ENCODE peak calls at places on chromosome 6, in four cellular contexts. R, S, L and V are unnamed samples.

GRCh38 chr6:136549359-136550044 is 720 bp downstream of the MAP7 start:
- DNase-seq in L (no peak), S (peak), R (no peak), V (no peak)

GRCh38 chr6:148064406-148065134 is 278.1 kb upstream of the SASH1 start:
- DNase-seq in L (no peak), R (no peak), S (no peak), V (no peak)

GRCh38 chr6:47603995-47604394 is 94.4 kb upstream of the ADGRF4 start:
- DNase-seq in L (no peak), S (no peak), R (no peak), V (no peak)

GRCh38 chr6:24899647-24900325 is 36.0 kb downstream of the RIPOR2 start:
- DNase-seq in R (no peak), L (no peak), S (no peak), V (no peak)

GRCh38 chr6:17863971-17864754 is 123.3 kb downstream of the KIF13A start:
- DNase-seq in R (peak), L (no peak), S (no peak), V (peak)

GRCh38 chr6:79874531-79875132 is 72.7 kb downstream of the ELOVL4 start:
- DNase-seq in S (no peak), L (no peak), R (no peak), V (no peak)

GRCh38 chr6:27188206-27188884 is 59.2 kb upstream of the PRSS16 start:
- DNase-seq in S (peak), L (no peak), R (peak), V (peak)

GRCh38 chr6:42153921-42154320 is 11.5 kb upstream of the C6orf132 start:
- DNase-seq in L (no peak), S (no peak), R (no peak), V (no peak)

GRCh38 chr6:156779206-156780116 is 2.3 kb downstream of the ARID1B start:
- DNase-seq in L (no peak), S (peak), R (no peak), V (peak)

GRCh38 chr6:21992178-21992967 is 304.5 kb downstream of the PRL start:
- DNase-seq in L (no peak), S (no peak), R (no peak), V (no peak)

GRCh38 chr6:24431045-24431451 is 28.3 kb downstream of the MRS2 start:
- DNase-seq in L (peak), S (peak), R (peak), V (peak)

GRCh38 chr6:143959865-143960264 is 48.2 kb downstream of the PLAGL1 start:
- DNase-seq in S (no peak), L (no peak), R (no peak), V (peak)

GRCh38 chr6:28866342-28867077 is 57.3 kb downstream of the TRIM27 start:
- DNase-seq in R (no peak), L (no peak), S (peak), V (peak)

GRCh38 chr6:36120979-36121706 is 9.2 kb upstream of the MAPK13 start:
- DNase-seq in R (no peak), S (peak), L (no peak), V (no peak)
- TF ChIP-seq FOSL1 in R (no peak), S (no peak), L (no peak), V (no peak)

GRCh38 chr6:89145461-89145961 is 344 bp upstream of the PM20D2 start:
- DNase-seq in R (no peak), S (no peak), L (no peak), V (no peak)
- TF ChIP-seq SRF in R (no peak), S (no peak), L (no peak), V (no peak)

DNA sequence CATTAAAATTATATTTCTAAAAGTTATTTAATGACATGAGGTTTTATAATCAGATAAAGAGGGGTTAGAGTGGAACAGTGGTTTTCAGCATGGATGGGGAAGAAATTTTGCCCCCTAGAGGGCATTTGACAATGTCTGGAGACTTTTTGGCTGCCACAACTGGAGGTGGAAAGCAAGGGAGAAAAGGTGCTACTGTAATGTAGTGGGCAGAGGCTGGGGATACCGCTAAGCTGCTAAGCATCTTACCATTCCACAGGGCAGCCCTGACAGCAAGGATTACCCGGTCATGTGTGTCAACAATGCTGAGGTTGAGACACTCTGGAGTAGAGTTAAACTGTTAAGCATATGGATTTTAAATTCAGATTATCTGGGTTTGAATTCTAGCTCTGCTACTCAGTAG is 52.9 kb upstream of the FABP7 start:
- DNase-seq in R (no peak), L (no peak), S (no peak), V (peak)
- TF ChIP-seq FOSL1 in R (no peak), L (no peak), S (no peak), V (no peak)

GRCh38 chr6:126773122-126773805 is 345.2 kb upstream of the RSPO3 start:
- DNase-seq in L (no peak), S (no peak), R (no peak), V (no peak)
- TF ChIP-seq SRF in L (no peak), S (no peak), R (no peak), V (no peak)

DNA sequence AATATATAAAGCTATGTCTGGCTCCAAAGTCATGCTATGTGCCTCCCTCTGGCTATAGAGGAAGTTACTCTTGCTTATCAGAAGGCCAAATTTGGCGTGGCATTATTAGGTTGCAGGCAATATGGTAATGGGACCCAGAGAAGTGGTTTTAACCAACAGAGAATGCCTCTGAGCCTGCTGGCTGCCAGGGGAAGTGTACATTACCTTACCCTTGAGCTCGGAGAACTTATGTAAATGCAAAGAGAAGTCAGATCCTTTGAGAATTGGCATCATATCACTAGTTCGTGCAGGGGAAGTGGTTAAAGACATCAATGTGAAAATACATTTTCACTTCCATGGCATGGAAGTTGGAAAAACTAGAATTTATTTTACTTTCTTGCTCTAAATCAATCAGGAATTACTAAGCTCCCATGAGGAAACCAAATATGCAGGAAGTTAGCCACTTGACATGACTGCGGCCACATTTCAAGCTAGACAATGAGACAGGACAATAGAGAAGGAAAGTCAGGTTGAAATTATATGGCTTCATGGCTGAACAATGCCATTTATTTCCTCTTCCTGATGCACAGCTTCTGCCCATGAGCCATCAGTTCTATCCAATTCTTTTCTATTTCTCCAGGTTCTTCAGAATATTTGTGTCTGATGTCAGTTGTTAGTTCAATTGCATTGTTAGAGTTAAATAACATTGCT is 134.0 kb upstream of the PHACTR1 start:
- DNase-seq in R (no peak), S (no peak), L (no peak), V (no peak)
- TF ChIP-seq FOSL1 in R (no peak), S (no peak), L (no peak), V (no peak)

GRCh38 chr6:74091133-74091793 is 395.3 kb downstream of the CD109 start:
- DNase-seq in R (peak), L (no peak), S (peak), V (peak)
- TF ChIP-seq SRF in R (no peak), L (no peak), S (no peak), V (no peak)

DNA sequence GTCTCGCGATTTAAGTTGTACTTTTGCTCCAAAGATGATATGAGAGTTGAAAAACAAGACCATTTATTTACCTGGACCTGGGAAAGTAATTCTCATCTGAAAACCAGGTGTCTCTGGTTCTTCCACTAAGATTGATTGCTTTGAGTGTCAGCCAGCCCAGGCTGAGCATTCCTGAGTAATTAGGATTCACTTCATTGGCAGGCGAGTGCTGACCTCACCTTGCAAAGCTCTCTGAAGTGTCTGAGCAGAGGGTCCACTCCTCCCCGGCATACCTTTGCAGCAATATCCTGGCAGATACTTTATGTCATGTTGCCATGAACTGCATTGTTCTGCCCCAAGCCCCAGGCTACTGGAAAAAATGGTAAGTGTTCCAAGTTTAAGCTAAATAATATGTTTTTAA is 127.6 kb upstream of the EEF1E1 start:
- DNase-seq in L (peak), S (no peak), R (no peak), V (no peak)
- TF ChIP-seq FOSL1 in L (no peak), S (no peak), R (no peak), V (no peak)

GRCh38 chr6:158560787-158561246 is 926 bp downstream of the TMEM181 start:
- DNase-seq in R (no peak), S (no peak), L (no peak), V (no peak)
- TF ChIP-seq SRF in R (no peak), S (no peak), L (no peak), V (no peak)

GRCh38 chr6:118709859-118710350 is 58.5 kb upstream of the CEP85L start:
- DNase-seq in R (no peak), S (peak), L (no peak), V (no peak)
- TF ChIP-seq FOSL1 in R (no peak), S (peak), L (no peak), V (no peak)